ENCODE peak calls at places on chromosomes 16 and 17, in seven cellular contexts. S is ascending aorta; C is NCI-H2227 treated with DMSO at 0.1 percent for 48 hours; T is stimulated activated CD8-positive, alpha-beta memory T cell treated with anti-CD3 and anti-CD28 coated beads, Interleukin-7, amount 100 ng/mL, for 24 hours; G is AG04449; J is iPS-NIHi11; N is HEK293T. L is an unnamed sample.

GRCh38 chr16:3012828-3013420 is at the start of gene CLDN9:
- DNase-seq in S (no peak), C (no peak), J (no peak), T (no peak), N (no peak), G (no peak), L (no peak)

GRCh38 chr17:45309400-45309799 is 7.4 kb downstream of the MAP3K14 start:
- DNase-seq in S (no peak), C (no peak), N (no peak), T (no peak), G (no peak), J (no peak), L (no peak)

GRCh38 chr16:85715169-85716015 is 26.6 kb upstream of the GINS2 start:
- DNase-seq in T (no peak), S (no peak), J (no peak), C (peak), N (no peak), G (no peak), L (peak)

GRCh38 chr16:82888616-82889015 is 261.8 kb downstream of the CDH13 start:
- DNase-seq in S (no peak), T (no peak), J (peak), C (no peak), N (no peak), G (peak), L (no peak)

GRCh38 chr17:39402890-39403605 is 1.6 kb upstream of the FBXL20 start:
- DNase-seq in S (no peak), C (no peak), T (no peak), N (no peak), J (no peak), G (no peak), L (no peak)

GRCh38 chr17:36505171-36505570 is 18.7 kb downstream of the ZNHIT3 start:
- DNase-seq in N (no peak), G (no peak), T (no peak), C (no peak), J (no peak), S (no peak), L (no peak)

GRCh38 chr16:54504372-54504771 is 217.8 kb upstream of the IRX3 start:
- DNase-seq in J (no peak), S (no peak), N (no peak), C (no peak), G (no peak), T (no peak), L (no peak)

GRCh38 chr17:50690887-50691549 is 16.7 kb downstream of the ANKRD40 start:
- DNase-seq in C (no peak), T (no peak), J (no peak), S (no peak), N (no peak), G (no peak), L (no peak)

GRCh38 chr17:51231999-51232398 is 27.9 kb downstream of the MBTD1 start:
- DNase-seq in G (no peak), C (no peak), S (no peak), N (no peak), J (no peak), T (no peak), L (no peak)

GRCh38 chr16:12609937-12610699 is 193.6 kb downstream of the CPPED1 start:
- DNase-seq in S (no peak), J (no peak), N (no peak), G (no peak), T (no peak), C (no peak), L (no peak)

GRCh38 chr17:55580596-55581133 is 69.4 kb upstream of the SMIM36 start:
- DNase-seq in G (no peak), N (no peak), J (no peak), C (no peak), S (no peak), T (no peak), L (no peak)

GRCh38 chr16:35706901-35707300 is 2247.5 kb downstream of the TP53TG3F start:
- DNase-seq in S (no peak), T (no peak), J (no peak), G (no peak), N (no peak), C (no peak), L (no peak)

GRCh38 chr16:4591706-4592470 is 22.8 kb downstream of the UBALD1 start:
- DNase-seq in G (no peak), S (no peak), J (no peak), C (no peak), T (no peak), N (no peak), L (no peak)

GRCh38 chr16:57805176-57805575 is 2.9 kb upstream of the KIFC3 start:
- DNase-seq in G (no peak), J (no peak), C (no peak), S (no peak), T (no peak), N (no peak), L (no peak)

GRCh38 chr17:21239680-21240374 is 13.4 kb downstream of the NATD1 start:
- DNase-seq in N (peak), J (peak), T (no peak), S (no peak), G (no peak), C (no peak), L (no peak)

GRCh38 chr16:30368122-30368791 is 2.0 kb downstream of the TBC1D10B start:
- DNase-seq in G (no peak), N (no peak), S (no peak), C (peak), T (no peak), J (no peak), L (no peak)

GRCh38 chr16:69927056-69927757 is 23.9 kb upstream of the CLEC18A start:
- DNase-seq in C (no peak), N (no peak), S (no peak), J (peak), T (no peak), G (no peak), L (no peak)

GRCh38 chr17:62809656-62810055 is 1.5 kb upstream of the MARCHF10 start:
- DNase-seq in S (no peak), J (no peak), C (no peak), N (no peak), G (no peak), T (no peak), L (no peak)

GRCh38 chr17:81066771-81067315 is 31.9 kb downstream of the BAIAP2 start:
- DNase-seq in N (no peak), J (no peak), T (no peak), C (no peak), S (no peak), G (no peak), L (no peak)

GRCh38 chr16:85088570-85089214 is 23.6 kb downstream of the CIBAR2 start:
- DNase-seq in G (no peak), C (no peak), J (no peak), T (no peak), N (no peak), S (no peak), L (no peak)

GRCh38 chr17:74280093-74280513 is 6.1 kb downstream of the DNAI2 start:
- DNase-seq in T (peak), G (no peak), C (no peak), J (no peak), N (no peak), S (no peak), L (no peak)

GRCh38 chr17:8981443-8981842 is 15.9 kb upstream of the PIK3R5 start:
- DNase-seq in T (no peak), N (no peak), C (no peak), G (no peak), J (no peak), S (no peak), L (no peak)

GRCh38 chr17:57442914-57443571 is 186.7 kb downstream of the MSI2 start:
- DNase-seq in G (no peak), S (peak), J (no peak), N (no peak), C (no peak), T (no peak), L (no peak)

GRCh38 chr16:11629071-11630030 is 38.9 kb upstream of the SNN start:
- DNase-seq in T (no peak), G (no peak), S (no peak), J (no peak), N (no peak), C (no peak), L (no peak)

GRCh38 chr16:79295746-79296145 is 304.8 kb downstream of the MAF start:
- DNase-seq in N (no peak), T (no peak), G (no peak), C (no peak), S (no peak), J (no peak), L (no peak)

GRCh38 chr16:14676633-14677032 is 17.5 kb downstream of the PLA2G10 start:
- DNase-seq in N (no peak), S (no peak), G (no peak), T (no peak), J (no peak), C (no peak), L (no peak)

GRCh38 chr17:27181935-27182334 is 112.0 kb upstream of the WSB1 start:
- DNase-seq in S (no peak), C (no peak), J (no peak), N (no peak), G (no peak), T (no peak), L (no peak)

GRCh38 chr17:34307110-34307509 is 12.1 kb upstream of the CCL8 start:
- DNase-seq in J (no peak), S (no peak), T (no peak), C (no peak), G (no peak), N (no peak), L (no peak)

L was measured in NT2/D1.